ENCODE peak calls at places on chromosomes 16 and 17, in ten cellular contexts. Q is T-cell; D is SK-N-MC; B is choroid plexus epithelial cell; G is non-pigmented ciliary epithelial cell; C is M059J; H is activated naive CD8-positive, alpha-beta T cell treated with anti-CD3 and anti-CD28 coated beads for 36 hours; L is glomerular endothelial cell; T is HFFc6; N is HEK293T. E is an unnamed sample.

GRCh38 chr17:83053779-83054451 is 25.5 kb upstream of the METRNL start:
- DNase-seq in G (no peak), N (no peak), H (peak), T (no peak), B (no peak), L (no peak), Q (peak), D (no peak), C (no peak), E (no peak)

GRCh38 chr17:7178973-7179316 is 225 bp downstream of the ASGR1 start:
- DNase-seq in H (no peak), T (no peak), N (no peak), G (no peak), B (no peak), L (no peak), D (no peak), C (no peak), Q (no peak), E (no peak)

GRCh38 chr17:72603346-72604242 is 482.8 kb downstream of the SOX9 start:
- DNase-seq in Q (no peak), L (no peak), H (no peak), N (no peak), G (no peak), T (peak), C (peak), D (no peak), B (peak), E (peak)

GRCh38 chr16:88451586-88452484 is 1.2 kb upstream of the ZFPM1 start:
- DNase-seq in N (no peak), L (no peak), B (no peak), C (no peak), G (no peak), T (no peak), Q (no peak), H (peak), D (no peak), E (no peak)

GRCh38 chr17:39662551-39663339 is 2.4 kb upstream of the TCAP start:
- DNase-seq in T (no peak), B (no peak), D (no peak), H (no peak), C (no peak), N (no peak), L (no peak), Q (no peak), G (no peak), E (no peak)

GRCh38 chr17:68432086-68432864 is 25.0 kb downstream of the WIPI1 start:
- DNase-seq in L (no peak), Q (no peak), G (no peak), D (no peak), H (no peak), C (no peak), B (no peak), N (no peak), T (no peak), E (no peak)

GRCh38 chr16:1309888-1310831 is 724 bp downstream of the UBE2I start:
- DNase-seq in N (no peak), L (no peak), C (peak), Q (peak), B (peak), H (peak), G (no peak), D (no peak), T (peak), E (peak)

GRCh38 chr17:39617446-39618251 is 9.1 kb upstream of the PPP1R1B start:
- DNase-seq in B (no peak), Q (peak), C (peak), G (no peak), D (no peak), T (peak), L (no peak), N (peak), H (peak), E (no peak)

GRCh38 chr17:49334744-49335512 is 27.1 kb downstream of the ZNF652 start:
- DNase-seq in Q (no peak), C (no peak), G (no peak), H (no peak), B (no peak), L (no peak), N (no peak), T (no peak), D (no peak), E (no peak)

GRCh38 chr17:43916385-43916784 is 9.0 kb upstream of the MPP2 start:
- DNase-seq in B (no peak), Q (no peak), L (no peak), D (no peak), C (no peak), T (no peak), H (no peak), N (no peak), G (no peak), E (no peak)

GRCh38 chr17:41308251-41308917 is 725 bp downstream of the KRTAP16-1 start:
- DNase-seq in D (no peak), B (no peak), C (no peak), L (no peak), Q (peak), H (peak), T (no peak), G (no peak), N (no peak), E (no peak)

GRCh38 chr17:32258383-32259121 is 7.1 kb upstream of the RHBDL3 start:
- DNase-seq in D (no peak), Q (no peak), G (no peak), L (no peak), T (no peak), N (no peak), H (no peak), B (no peak), C (no peak), E (no peak)

GRCh38 chr16:10514369-10515055 is 65.9 kb downstream of the EMP2 start:
- DNase-seq in T (peak), G (peak), N (peak), C (peak), Q (peak), B (peak), L (no peak), D (no peak), H (peak), E (peak)

GRCh38 chr17:2138318-2138717 is 83.4 kb downstream of the HIC1 start:
- DNase-seq in C (peak), B (peak), N (peak), H (peak), Q (peak), T (peak), G (no peak), D (no peak), L (no peak), E (no peak)

GRCh38 chr16:65825191-65825856 is 541.2 kb upstream of the CDH5 start:
- DNase-seq in C (no peak), T (no peak), H (no peak), G (no peak), Q (no peak), D (no peak), L (no peak), N (no peak), B (no peak), E (no peak)

GRCh38 chr17:32350662-32351418 is 883 bp downstream of the ZNF207 start:
- DNase-seq in N (no peak), C (peak), L (no peak), Q (peak), H (peak), T (peak), D (no peak), B (peak), G (no peak), E (peak)

GRCh38 chr17:2595200-2595599 is 1.7 kb downstream of the PAFAH1B1 start:
- DNase-seq in C (peak), Q (no peak), T (no peak), D (no peak), L (no peak), B (no peak), N (no peak), H (no peak), G (no peak), E (no peak)

GRCh38 chr16:53541326-53541725 is 38.3 kb upstream of the AKTIP start:
- DNase-seq in D (no peak), N (no peak), B (peak), T (no peak), H (no peak), Q (no peak), C (no peak), G (peak), L (no peak), E (peak)

GRCh38 chr17:48016112-48016511 is 21.5 kb downstream of the COPZ2 start:
- DNase-seq in B (no peak), N (no peak), L (no peak), G (no peak), D (no peak), T (no peak), Q (no peak), H (no peak), C (peak), E (peak)

GRCh38 chr16:85557976-85558589 is 55.0 kb upstream of the GSE1 start:
- DNase-seq in N (no peak), Q (no peak), H (no peak), L (no peak), T (no peak), C (no peak), G (no peak), D (no peak), B (no peak), E (no peak)

GRCh38 chr17:9187828-9188227 is 166.5 kb downstream of the NTN1 start:
- DNase-seq in T (no peak), Q (no peak), H (no peak), N (no peak), B (no peak), C (no peak), D (no peak), L (no peak), G (no peak), E (no peak)

GRCh38 chr16:83989300-83989699 is 21.3 kb downstream of the NECAB2 start:
- DNase-seq in C (peak), T (no peak), L (no peak), Q (no peak), B (no peak), D (no peak), N (no peak), G (no peak), H (no peak), E (no peak)

GRCh38 chr16:73384561-73384960 is 336.6 kb upstream of the ZFHX3 start:
- DNase-seq in C (no peak), H (no peak), N (no peak), B (no peak), D (no peak), T (no peak), G (no peak), L (no peak), Q (no peak), E (no peak)

GRCh38 chr17:76063880-76064546 is 8.3 kb downstream of the SRP68 start:
- DNase-seq in B (no peak), Q (peak), N (no peak), G (no peak), C (no peak), L (no peak), D (no peak), T (no peak), H (no peak), E (no peak)